ENCODE peak calls at places on chromosome 11, in eight cellular contexts. B is stomach, H is prostate gland, S is A549, Q is vagina, T is uterus, P is heart left ventricle, L is spleen. Y is an unnamed sample.

GRCh38 chr11:120521176-120521575 is 9.6 kb downstream of the GRIK4 start:
- DNase-seq in B (no peak), H (no peak), S (no peak), Q (no peak), T (no peak), P (no peak), L (peak; percentile 11), Y (no peak)

GRCh38 chr11:45885274-45885920 is at the start of gene MAPK8IP1:
- DNase-seq in B (peak; percentile 62), H (peak; percentile 34), S (no peak), Q (no peak), T (peak; percentile 55), P (peak; percentile 65), L (peak; percentile 88), Y (no peak)

GRCh38 chr11:9277176-9277575 is 12.0 kb upstream of the DENND5A start:
- DNase-seq in B (no peak), H (no peak), S (no peak), Q (no peak), T (no peak), P (no peak), L (no peak), Y (no peak)

GRCh38 chr11:36672815-36673450 is 74.9 kb upstream of the RAG2 start:
- DNase-seq in B (no peak), H (peak; percentile 32), S (no peak), Q (no peak), T (no peak), P (no peak), L (no peak), Y (no peak)

GRCh38 chr11:122797651-122798050 is 40.6 kb upstream of the CRTAM start:
- DNase-seq in B (no peak), H (no peak), S (no peak), Q (no peak), T (no peak), P (no peak), L (no peak), Y (no peak)

GRCh38 chr11:74322667-74323066 is 11.2 kb upstream of the P4HA3 start:
- DNase-seq in B (no peak), H (no peak), S (no peak), Q (no peak), T (peak; percentile 44), P (peak; percentile 93), L (no peak), Y (no peak)

GRCh38 chr11:35404397-35404775 is 15.0 kb downstream of the SLC1A2 start:
- DNase-seq in B (peak; percentile 74), H (no peak), S (peak; percentile 48), Q (peak; percentile 74), T (peak; percentile 30), P (no peak), L (no peak), Y (no peak)

GRCh38 chr11:77140231-77140959 is 12.3 kb downstream of the MYO7A start:
- DNase-seq in B (no peak), H (no peak), S (no peak), Q (no peak), T (peak; percentile 59), P (peak; percentile 80), L (no peak), Y (no peak)

GRCh38 chr11:74680035-74680671 is 51.1 kb downstream of the CHRDL2 start:
- DNase-seq in B (peak; percentile 14), H (no peak), S (no peak), Q (peak; percentile 86), T (no peak), P (no peak), L (peak; percentile 32), Y (no peak)

GRCh38 chr11:126647735-126648134 is 292.2 kb downstream of the ST3GAL4 start:
- DNase-seq in B (no peak), H (no peak), S (peak; percentile 46), Q (no peak), T (no peak), P (no peak), L (no peak), Y (no peak)

GRCh38 chr11:17250561-17251350 is 25.8 kb upstream of the NUCB2 start:
- DNase-seq in B (no peak), H (no peak), S (no peak), Q (no peak), T (no peak), P (no peak), L (no peak), Y (no peak)

GRCh38 chr11:95697614-95698408 is 91.8 kb downstream of the FAM76B start:
- DNase-seq in B (no peak), H (no peak), S (no peak), Q (no peak), T (no peak), P (no peak), L (no peak), Y (no peak)

GRCh38 chr11:12693485-12694181 is 19.4 kb downstream of the TEAD1 start:
- DNase-seq in B (peak; percentile 42), H (peak; percentile 62), S (peak; percentile 73), Q (peak; percentile 91), T (peak; percentile 49), P (peak; percentile 31), L (no peak), Y (no peak)

GRCh38 chr11:38448284-38448683 is 1850.2 kb upstream of the RAG2 start:
- DNase-seq in B (no peak), H (no peak), S (no peak), Q (no peak), T (no peak), P (peak; percentile 20), L (no peak), Y (no peak)

GRCh38 chr11:28836285-28837081 is 728.3 kb downstream of the METTL15 start:
- DNase-seq in B (no peak), H (no peak), S (peak; percentile 78), Q (no peak), T (no peak), P (no peak), L (no peak), Y (no peak)

GRCh38 chr11:74783241-74783871 is 34.7 kb downstream of the RNF169 start:
- DNase-seq in B (no peak), H (no peak), S (no peak), Q (no peak), T (no peak), P (no peak), L (no peak), Y (no peak)

GRCh38 chr11:90747057-90747456 is 524.2 kb upstream of the CHORDC1 start:
- DNase-seq in B (no peak), H (no peak), S (no peak), Q (no peak), T (no peak), P (no peak), L (no peak), Y (no peak)

GRCh38 chr11:100297516-100297915 is 389.6 kb upstream of the ARHGAP42 start:
- DNase-seq in B (no peak), H (no peak), S (no peak), Q (no peak), T (no peak), P (no peak), L (no peak), Y (no peak)

GRCh38 chr11:113506461-113506860 is 31.3 kb upstream of the DRD2 start:
- DNase-seq in B (no peak), H (no peak), S (no peak), Q (no peak), T (no peak), P (no peak), L (no peak), Y (no peak)

GRCh38 chr11:67506426-67507032 is 1.4 kb upstream of the PITPNM1 start:
- DNase-seq in B (peak; percentile 43), H (no peak), S (no peak), Q (no peak), T (no peak), P (no peak), L (no peak), Y (no peak)

GRCh38 chr11:74185285-74185684 is 14.2 kb downstream of the PPME1 start:
- DNase-seq in B (no peak), H (no peak), S (no peak), Q (no peak), T (no peak), P (no peak), L (no peak), Y (no peak)

GRCh38 chr11:64564947-64565889 is 25.8 kb upstream of the SLC22A12 start:
- DNase-seq in B (no peak), H (no peak), S (no peak), Q (no peak), T (no peak), P (no peak), L (peak; percentile 62), Y (no peak)
- H3K4me3 ChIP-seq in B (no peak overlapping the region), H (no peak overlapping the region), S (no peak overlapping the region), Q (no peak overlapping the region), T (no peak overlapping the region), P (no peak overlapping the region), L (no peak overlapping the region), Y (no peak overlapping the region)

GRCh38 chr11:47786373-47786772 is 19.2 kb upstream of the FNBP4 start:
- DNase-seq in B (no peak), H (no peak), S (no peak), Q (no peak), T (no peak), P (peak; percentile 88), L (no peak), Y (no peak)
- TF ChIP-seq POLR2A in B (no peak), H (no peak), S (no peak), Q (no peak), T (no peak), P (no peak), L (no peak), Y (no peak)

DNA sequence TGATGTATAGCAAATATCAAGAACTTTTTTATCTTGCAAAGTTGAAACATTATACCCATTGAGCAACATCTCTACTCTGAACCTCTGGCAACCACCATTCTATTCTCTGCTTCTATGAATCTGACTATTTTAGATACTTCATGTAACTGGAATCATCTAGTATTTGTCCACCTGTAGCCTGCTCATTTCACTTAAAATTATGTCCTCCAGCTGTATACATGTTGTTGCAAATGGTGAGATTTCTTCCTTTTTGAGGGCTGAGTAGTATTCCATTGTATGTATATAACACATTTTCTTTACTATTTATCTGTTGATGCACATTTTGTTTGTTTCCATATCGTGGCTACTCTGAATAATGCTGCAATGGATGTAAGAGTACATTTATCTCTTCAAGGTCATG is 476.3 kb upstream of the LRRC4C start:
- DNase-seq in B (no peak), H (no peak), S (no peak), Q (no peak), T (no peak), P (no peak), L (no peak), Y (no peak)
- H3K9me3 ChIP-seq in B (peaks cover 6% of the 10 kb centered on the region), H (no peaks in the 10 kb centered on the region), S (peaks cover 5% of the 10 kb centered on the region), Q (no peaks in the 10 kb centered on the region), T (no peaks in the 10 kb centered on the region), P (no peaks in the 10 kb centered on the region), L (peaks cover 17% of the 10 kb centered on the region), Y (peaks cover 3% of the 10 kb centered on the region)

GRCh38 chr11:48000432-48000831 is 20.1 kb downstream of the PTPRJ start:
- DNase-seq in B (no peak), H (no peak), S (no peak), Q (no peak), T (no peak), P (no peak), L (peak; percentile 38), Y (no peak)

GRCh38 chr11:47998345-47998732 is 18.0 kb downstream of the PTPRJ start:
- DNase-seq in B (no peak), H (no peak), S (no peak), Q (no peak), T (no peak), P (no peak), L (no peak), Y (no peak)

GRCh38 chr11:47997063-47998053 is 17.0 kb downstream of the PTPRJ start:
- DNase-seq in B (no peak), H (no peak), S (no peak), Q (no peak), T (no peak), P (no peak), L (peak; percentile 47), Y (no peak)

GRCh38 chr11:48001438-48002021 is 21.2 kb downstream of the PTPRJ start:
- DNase-seq in B (peak; percentile 50), H (peak; percentile 65), S (peak; percentile 36), Q (no peak), T (no peak), P (no peak), L (peak; percentile 83), Y (no peak)

GRCh38 chr11:47998733-47999359 is 18.5 kb downstream of the PTPRJ start:
- DNase-seq in B (no peak), H (peak; percentile 74), S (peak; percentile 54), Q (no peak), T (no peak), P (no peak), L (peak; percentile 9), Y (no peak)
- H3K4me3 ChIP-seq in B (no peak overlapping the region), H (no peak overlapping the region), S (peak overlapping the region; percentile 1), Q (no peak overlapping the region), T (no peak overlapping the region), P (no peak overlapping the region), L (no peak overlapping the region), Y (no peak overlapping the region)

Y was measured in esophagus squamous epithelium.